ENCODE peak calls at places on chromosomes 7 and 10, in eight cellular contexts. F is stomach, V is RWPE2, H is thoracic aorta, B is suprapubic skin, J is Caco-2, Y is thyroid gland, K is osteoblast. M is an unnamed sample.
A peak's percentile ranks its signal among the peaks of the same experiment; 100 is the strongest.

GRCh38 chr10:11058014-11058413 is 40.3 kb downstream of the CELF2 start:
- DNase-seq in F (no peak), V (no peak), H (no peak), B (no peak), J (no peak), Y (no peak), K (no peak), M (no peak)

GRCh38 chr10:12965571-12965970 is 35.9 kb downstream of the CCDC3 start:
- DNase-seq in F (no peak), V (no peak), H (no peak), B (no peak), J (no peak), Y (no peak), K (no peak), M (peak; percentile 53)

GRCh38 chr10:73771722-73772279 is 10.0 kb upstream of the CHCHD1 start:
- DNase-seq in F (peak; percentile 85), V (no peak), H (no peak), B (no peak), J (no peak), Y (peak; percentile 90), K (peak; percentile 97), M (no peak)

GRCh38 chr7:94095359-94096009 is 91.3 kb upstream of the BET1 start:
- DNase-seq in F (no peak), V (no peak), H (no peak), B (no peak), J (no peak), Y (no peak), K (no peak), M (no peak)

GRCh38 chr7:130223646-130224045 is 16.0 kb downstream of the SSMEM1 start:
- DNase-seq in F (no peak), V (no peak), H (no peak), B (no peak), J (no peak), Y (no peak), K (no peak), M (no peak)

GRCh38 chr7:50721661-50722259 is 60.9 kb downstream of the GRB10 start:
- DNase-seq in F (peak; percentile 72), V (no peak), H (no peak), B (no peak), J (no peak), Y (no peak), K (no peak), M (no peak)

GRCh38 chr7:75727881-75728592 is 10.7 kb downstream of the HIP1 start:
- DNase-seq in F (peak; percentile 90), V (peak; percentile 92), H (no peak), B (peak; percentile 84), J (no peak), Y (peak; percentile 97), K (no peak), M (peak; percentile 88)

GRCh38 chr7:148204639-148205292 is 385.8 kb upstream of the C7orf33 start:
- DNase-seq in F (no peak), V (no peak), H (no peak), B (no peak), J (no peak), Y (peak; percentile 41), K (no peak), M (no peak)

GRCh38 chr7:73350311-73351068 is 22.5 kb downstream of the FKBP6 start:
- DNase-seq in F (no peak), V (no peak), H (no peak), B (no peak), J (no peak), Y (no peak), K (peak; percentile 78), M (no peak)

GRCh38 chr7:50793115-50793946 is 10.6 kb upstream of the GRB10 start:
- DNase-seq in F (peak; percentile 70), V (no peak), H (no peak), B (peak; percentile 76), J (peak; percentile 81), Y (peak; percentile 51), K (peak; percentile 98), M (peak; percentile 55)

GRCh38 chr7:66296001-66296521 is 90.9 kb downstream of the TPST1 start:
- DNase-seq in F (no peak), V (no peak), H (no peak), B (no peak), J (no peak), Y (no peak), K (peak; percentile 68), M (peak; percentile 84)

GRCh38 chr10:78533776-78534175 is 500.1 kb downstream of the RPS24 start:
- DNase-seq in F (no peak), V (no peak), H (no peak), B (no peak), J (no peak), Y (no peak), K (no peak), M (no peak)

GRCh38 chr7:99860281-99861127 is 16.3 kb downstream of the OR2AE1 start:
- DNase-seq in F (no peak), V (peak; percentile 77), H (peak; percentile 45), B (no peak), J (peak; percentile 32), Y (no peak), K (peak; percentile 87), M (peak; percentile 56)

GRCh38 chr10:114551310-114551972 is 106.6 kb downstream of the ABLIM1 start:
- DNase-seq in F (peak; percentile 96), V (no peak), H (no peak), B (no peak), J (no peak), Y (peak; percentile 93), K (no peak), M (peak; percentile 43)

GRCh38 chr10:53256623-53257022 is 484.0 kb upstream of the MBL2 start:
- DNase-seq in F (no peak), V (no peak), H (no peak), B (no peak), J (peak; percentile 63), Y (no peak), K (no peak), M (no peak)

DNA sequence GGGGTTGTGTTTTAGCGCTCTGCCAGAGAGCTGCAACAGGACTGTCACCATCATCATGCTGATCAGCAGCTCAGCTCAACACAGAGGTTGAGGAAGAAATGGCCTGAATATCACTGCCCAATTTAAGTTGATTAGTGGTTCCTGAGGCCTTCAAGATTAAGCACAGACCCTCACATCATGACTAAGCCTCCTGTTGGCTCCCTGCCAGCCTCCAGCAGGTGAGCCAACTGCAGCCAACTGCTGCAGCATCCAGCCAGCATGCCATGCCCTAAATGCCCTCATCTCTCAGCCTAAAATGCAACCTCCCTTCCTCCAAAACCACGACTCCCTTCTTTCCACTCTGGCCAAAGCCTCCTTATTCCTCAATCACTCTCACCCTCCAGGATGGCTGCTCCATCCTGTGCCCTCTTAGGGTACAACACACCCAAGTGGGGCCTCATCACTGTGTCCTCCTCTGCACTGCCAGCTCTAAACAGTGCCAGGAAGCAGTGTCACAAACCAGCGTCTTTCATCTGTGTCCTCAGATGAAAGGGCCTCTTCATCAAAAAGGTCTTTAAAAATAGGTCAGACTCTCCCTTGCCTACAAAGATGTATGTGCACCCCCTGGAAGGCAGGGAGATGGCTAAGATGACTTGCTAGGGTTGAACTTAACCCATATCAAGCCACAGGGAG is 259.3 kb downstream of the ZEB1 start:
- DNase-seq in F (no peak), V (no peak), H (no peak), B (no peak), J (no peak), Y (no peak), K (no peak), M (no peak)
- H3K9me3 ChIP-seq in F (no peaks in the 10 kb centered on the region), V (no peaks in the 10 kb centered on the region), H (no peaks in the 10 kb centered on the region), B (peaks cover 3% of the 10 kb centered on the region), J (no peaks in the 10 kb centered on the region), Y (no peaks in the 10 kb centered on the region), K (peaks cover 1% of the 10 kb centered on the region), M (no peaks in the 10 kb centered on the region)

DNA sequence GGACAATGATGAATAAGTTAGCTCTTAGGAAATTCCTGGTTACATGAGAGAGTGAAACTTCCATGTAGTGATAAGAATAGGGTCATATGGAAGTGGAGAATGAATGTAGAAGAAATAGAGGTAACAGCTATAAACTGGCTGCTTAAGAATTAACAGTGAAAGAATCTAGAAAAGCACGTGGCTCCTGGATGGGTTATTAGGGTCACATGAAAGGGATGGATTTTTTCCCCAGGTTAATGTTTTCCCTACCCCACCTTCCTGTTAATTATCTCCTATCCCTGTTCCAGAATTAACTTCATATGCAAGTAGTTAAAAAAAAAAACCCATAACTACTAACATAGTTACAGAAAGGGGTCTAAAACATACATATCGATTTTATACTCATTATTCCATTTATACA is 58.0 kb downstream of the ANKIB1 start:
- DNase-seq in F (no peak), V (no peak), H (no peak), B (no peak), J (no peak), Y (no peak), K (no peak), M (no peak)
- H3K4me3 ChIP-seq in F (no peak overlapping the region), V (no peak overlapping the region), H (no peak overlapping the region), B (no peak overlapping the region), J (no peak overlapping the region), Y (no peak overlapping the region), K (no peak overlapping the region), M (no peak overlapping the region)

GRCh38 chr10:31700222-31700621 is 228.4 kb downstream of the ARHGAP12 start:
- DNase-seq in F (no peak), V (no peak), H (no peak), B (no peak), J (no peak), Y (no peak), K (no peak), M (no peak)

GRCh38 chr10:31694929-31695837 is 233.4 kb downstream of the ARHGAP12 start:
- DNase-seq in F (no peak), V (no peak), H (no peak), B (no peak), J (no peak), Y (no peak), K (no peak), M (peak; percentile 18)

GRCh38 chr10:31697271-31698168 is 231.1 kb downstream of the ARHGAP12 start:
- DNase-seq in F (peak; percentile 53), V (no peak), H (peak; percentile 85), B (peak; percentile 94), J (no peak), Y (peak; percentile 51), K (peak; percentile 94), M (peak; percentile 86)

GRCh38 chr10:31701546-31701945 is 227.1 kb downstream of the ARHGAP12 start:
- DNase-seq in F (no peak), V (no peak), H (no peak), B (no peak), J (no peak), Y (no peak), K (no peak), M (no peak)

GRCh38 chr10:31698169-31698890 is 230.3 kb downstream of the ARHGAP12 start:
- DNase-seq in F (no peak), V (no peak), H (no peak), B (peak; percentile 85), J (no peak), Y (peak; percentile 29), K (peak; percentile 86), M (peak; percentile 95)
- H3K4me1 ChIP-seq in F (peaks cover 76% of the 10 kb centered on the region), V (peaks cover 6% of the 10 kb centered on the region), H (peaks cover 63% of the 10 kb centered on the region), B (peaks cover 61% of the 10 kb centered on the region), J (no peaks in the 10 kb centered on the region), Y (no peaks in the 10 kb centered on the region), K (peaks cover 24% of the 10 kb centered on the region), M (peaks cover 32% of the 10 kb centered on the region)

DNA sequence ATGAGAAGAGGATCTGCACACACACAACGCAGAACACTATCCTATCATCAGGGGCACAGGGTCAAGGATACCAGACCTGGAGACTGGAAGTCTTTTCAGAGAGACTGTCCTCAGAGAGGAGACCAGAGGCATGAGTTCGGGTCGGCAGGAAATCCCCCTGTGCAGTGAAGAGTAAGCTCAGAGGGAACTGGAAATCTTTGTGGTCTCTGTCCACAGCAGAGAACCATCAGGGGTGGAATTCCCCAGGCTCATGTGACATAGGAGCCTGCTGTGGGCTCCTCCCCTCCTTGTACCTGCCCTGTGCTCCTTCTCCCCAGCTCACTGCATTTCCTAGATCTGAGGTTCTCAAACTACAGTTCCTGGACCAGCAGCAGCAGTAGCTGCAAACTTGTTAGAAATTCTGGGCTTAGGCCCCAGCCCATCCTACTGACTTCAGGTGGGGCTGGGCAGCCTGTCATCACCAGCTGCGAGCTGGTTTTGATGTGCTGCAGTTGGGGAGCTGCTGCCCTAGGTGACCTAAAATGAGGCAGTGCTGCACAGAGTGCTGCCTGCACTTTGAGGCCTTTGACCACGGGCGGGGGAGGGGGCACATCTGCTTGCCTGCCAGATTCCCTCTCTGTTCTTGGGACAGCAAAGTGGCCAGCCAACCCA is 2.4 kb downstream of the ZMIZ2 start:
- DNase-seq in F (no peak), V (no peak), H (no peak), B (no peak), J (peak; percentile 38), Y (peak; percentile 73), K (peak; percentile 83), M (peak; percentile 12)
- H3K9me3 ChIP-seq in F (no peaks in the 10 kb centered on the region), V (no peaks in the 10 kb centered on the region), H (no peaks in the 10 kb centered on the region), B (no peaks in the 10 kb centered on the region), J (no peaks in the 10 kb centered on the region), Y (no peaks in the 10 kb centered on the region), K (no peaks in the 10 kb centered on the region), M (no peaks in the 10 kb centered on the region)

M was measured in fibroblast of lung.